ENCODE peak calls at places on chromosomes 4 and X, in six cellular contexts. One of them, this sample, is unnamed.

GRCh38 chr4:1045193-1045594 is 33.8 kb downstream of the FGFRL1 start:
- DNase-seq in fibroblast of villous mesenchyme: no peak
- DNase-seq in bronchial epithelial cell: no peak
- DNase-seq in GM19239: no peak
- DNase-seq in KBM-7: no peak
- DNase-seq in kidney tubule cell: no peak
- DNase-seq in this sample: peak

GRCh38 chr4:185039508-185040273 is 21.4 kb downstream of the HELT start:
- DNase-seq in fibroblast of villous mesenchyme: peak
- DNase-seq in bronchial epithelial cell: peak
- DNase-seq in GM19239: peak
- DNase-seq in KBM-7: peak
- DNase-seq in kidney tubule cell: peak
- DNase-seq in this sample: peak

GRCh38 chr4:2366252-2367192 is 51.9 kb downstream of the ZFYVE28 start:
- DNase-seq in fibroblast of villous mesenchyme: no peak
- DNase-seq in bronchial epithelial cell: no peak
- DNase-seq in GM19239: no peak
- DNase-seq in KBM-7: no peak
- DNase-seq in kidney tubule cell: no peak
- DNase-seq in this sample: no peak

GRCh38 chr4:48725414-48725813 is 54.7 kb downstream of the FRYL start:
- DNase-seq in fibroblast of villous mesenchyme: no peak
- DNase-seq in bronchial epithelial cell: no peak
- DNase-seq in GM19239: no peak
- DNase-seq in KBM-7: no peak
- DNase-seq in kidney tubule cell: no peak
- DNase-seq in this sample: no peak

GRCh38 chr4:75658881-75659280 is 14.3 kb downstream of the G3BP2 start:
- DNase-seq in fibroblast of villous mesenchyme: peak
- DNase-seq in bronchial epithelial cell: peak
- DNase-seq in GM19239: no peak
- DNase-seq in KBM-7: no peak
- DNase-seq in kidney tubule cell: peak
- DNase-seq in this sample: peak

GRCh38 chr4:83631066-83631465 is 95.2 kb downstream of the GPAT3 start:
- DNase-seq in fibroblast of villous mesenchyme: peak
- DNase-seq in bronchial epithelial cell: no peak
- DNase-seq in GM19239: no peak
- DNase-seq in KBM-7: no peak
- DNase-seq in kidney tubule cell: no peak
- DNase-seq in this sample: no peak

GRCh38 chr4:84879651-84880200 is 86.8 kb downstream of the WDFY3 start:
- DNase-seq in fibroblast of villous mesenchyme: no peak
- DNase-seq in bronchial epithelial cell: peak
- DNase-seq in GM19239: no peak
- DNase-seq in KBM-7: no peak
- DNase-seq in kidney tubule cell: peak
- DNase-seq in this sample: no peak

GRCh38 chrX:31845003-31845402 is 773.2 kb upstream of the FTHL17 start:
- DNase-seq in fibroblast of villous mesenchyme: no peak
- DNase-seq in bronchial epithelial cell: peak
- DNase-seq in GM19239: no peak
- DNase-seq in KBM-7: no peak
- DNase-seq in kidney tubule cell: peak
- DNase-seq in this sample: peak

GRCh38 chrX:153917814-153918213 is 8.2 kb downstream of the ARHGAP4 start:
- DNase-seq in fibroblast of villous mesenchyme: no peak
- DNase-seq in bronchial epithelial cell: peak
- DNase-seq in GM19239: no peak
- DNase-seq in KBM-7: no peak
- DNase-seq in kidney tubule cell: no peak
- DNase-seq in this sample: no peak

GRCh38 chr4:59339631-59340030 is 1860.5 kb upstream of the ADGRL3 start:
- DNase-seq in fibroblast of villous mesenchyme: no peak
- DNase-seq in bronchial epithelial cell: no peak
- DNase-seq in GM19239: no peak
- DNase-seq in KBM-7: no peak
- DNase-seq in kidney tubule cell: no peak
- DNase-seq in this sample: no peak

GRCh38 chr4:122783301-122784215 is 43.1 kb upstream of the FGF2 start:
- DNase-seq in fibroblast of villous mesenchyme: peak
- DNase-seq in bronchial epithelial cell: peak
- DNase-seq in GM19239: no peak
- DNase-seq in KBM-7: no peak
- DNase-seq in kidney tubule cell: peak
- DNase-seq in this sample: no peak

GRCh38 chr4:159552979-159553768 is 450.3 kb downstream of the RAPGEF2 start:
- DNase-seq in fibroblast of villous mesenchyme: no peak
- DNase-seq in bronchial epithelial cell: no peak
- DNase-seq in GM19239: no peak
- DNase-seq in KBM-7: no peak
- DNase-seq in kidney tubule cell: no peak
- DNase-seq in this sample: no peak

GRCh38 chr4:147831452-147832192 is 99.7 kb downstream of the ARHGAP10 start:
- DNase-seq in fibroblast of villous mesenchyme: peak
- DNase-seq in bronchial epithelial cell: peak
- DNase-seq in GM19239: no peak
- DNase-seq in KBM-7: peak
- DNase-seq in kidney tubule cell: peak
- DNase-seq in this sample: peak

GRCh38 chr4:2482693-2483092 is 13.8 kb downstream of the RNF4 start:
- DNase-seq in fibroblast of villous mesenchyme: peak
- DNase-seq in bronchial epithelial cell: no peak
- DNase-seq in GM19239: peak
- DNase-seq in KBM-7: no peak
- DNase-seq in kidney tubule cell: peak
- DNase-seq in this sample: no peak

GRCh38 chr4:2416564-2417195 is 1.8 kb downstream of the ZFYVE28 start:
- DNase-seq in fibroblast of villous mesenchyme: no peak
- DNase-seq in bronchial epithelial cell: no peak
- DNase-seq in GM19239: no peak
- DNase-seq in KBM-7: peak
- DNase-seq in kidney tubule cell: no peak
- DNase-seq in this sample: peak

GRCh38 chr4:163484906-163485305 is 9.6 kb upstream of the TMA16 start:
- DNase-seq in fibroblast of villous mesenchyme: peak
- DNase-seq in bronchial epithelial cell: peak
- DNase-seq in GM19239: no peak
- DNase-seq in KBM-7: peak
- DNase-seq in kidney tubule cell: peak
- DNase-seq in this sample: peak

GRCh38 chr4:5051210-5051691 is at the start of gene STK32B:
- DNase-seq in fibroblast of villous mesenchyme: peak
- DNase-seq in bronchial epithelial cell: peak
- DNase-seq in GM19239: no peak
- DNase-seq in KBM-7: peak
- DNase-seq in kidney tubule cell: peak
- DNase-seq in this sample: peak

GRCh38 chr4:17889692-17890091 is 78.9 kb downstream of the NCAPG start:
- DNase-seq in fibroblast of villous mesenchyme: no peak
- DNase-seq in bronchial epithelial cell: no peak
- DNase-seq in GM19239: no peak
- DNase-seq in KBM-7: no peak
- DNase-seq in kidney tubule cell: no peak
- DNase-seq in this sample: no peak

GRCh38 chrX:19772759-19773623 is 114.4 kb downstream of the SH3KBP1 start:
- DNase-seq in fibroblast of villous mesenchyme: peak
- DNase-seq in bronchial epithelial cell: no peak
- DNase-seq in GM19239: no peak
- DNase-seq in KBM-7: no peak
- DNase-seq in kidney tubule cell: peak
- DNase-seq in this sample: peak

GRCh38 chr4:121030711-121031110 is 41.6 kb downstream of the NDNF start:
- DNase-seq in fibroblast of villous mesenchyme: peak
- DNase-seq in bronchial epithelial cell: no peak
- DNase-seq in GM19239: no peak
- DNase-seq in KBM-7: no peak
- DNase-seq in kidney tubule cell: no peak
- DNase-seq in this sample: no peak

GRCh38 chr4:162682651-162683050 is 484.0 kb downstream of the NAF1 start:
- DNase-seq in fibroblast of villous mesenchyme: no peak
- DNase-seq in bronchial epithelial cell: peak
- DNase-seq in GM19239: no peak
- DNase-seq in KBM-7: no peak
- DNase-seq in kidney tubule cell: peak
- DNase-seq in this sample: peak

GRCh38 chrX:37745354-37745753 is 34.5 kb upstream of the CYBB start:
- DNase-seq in fibroblast of villous mesenchyme: peak
- DNase-seq in bronchial epithelial cell: peak
- DNase-seq in GM19239: no peak
- DNase-seq in KBM-7: peak
- DNase-seq in kidney tubule cell: peak
- DNase-seq in this sample: peak

GRCh38 chr4:67520141-67520540 is 25.2 kb downstream of the CENPC start:
- DNase-seq in fibroblast of villous mesenchyme: no peak
- DNase-seq in bronchial epithelial cell: no peak
- DNase-seq in GM19239: no peak
- DNase-seq in KBM-7: no peak
- DNase-seq in kidney tubule cell: no peak
- DNase-seq in this sample: no peak

GRCh38 chr4:31674313-31674947 is 954.3 kb downstream of the PCDH7 start:
- DNase-seq in fibroblast of villous mesenchyme: peak
- DNase-seq in bronchial epithelial cell: peak
- DNase-seq in GM19239: no peak
- DNase-seq in KBM-7: peak
- DNase-seq in kidney tubule cell: peak
- DNase-seq in this sample: peak

GRCh38 chrX:41333744-41333993 is 293 bp upstream of the DDX3X start:
- DNase-seq in fibroblast of villous mesenchyme: peak
- DNase-seq in bronchial epithelial cell: peak
- DNase-seq in GM19239: no peak
- DNase-seq in KBM-7: peak
- DNase-seq in kidney tubule cell: no peak
- DNase-seq in this sample: peak

GRCh38 chrX:10794203-10794630 is 173.8 kb upstream of the MID1 start:
- DNase-seq in fibroblast of villous mesenchyme: peak
- DNase-seq in bronchial epithelial cell: peak
- DNase-seq in GM19239: no peak
- DNase-seq in KBM-7: no peak
- DNase-seq in kidney tubule cell: peak
- DNase-seq in this sample: no peak

GRCh38 chr4:137755033-137755471 is 222.8 kb upstream of the PCDH18 start:
- DNase-seq in fibroblast of villous mesenchyme: peak
- DNase-seq in bronchial epithelial cell: peak
- DNase-seq in GM19239: no peak
- DNase-seq in KBM-7: no peak
- DNase-seq in kidney tubule cell: peak
- DNase-seq in this sample: no peak

GRCh38 chr4:74267998-74268606 is 40.2 kb upstream of the EPGN start:
- DNase-seq in fibroblast of villous mesenchyme: peak
- DNase-seq in bronchial epithelial cell: peak
- DNase-seq in GM19239: no peak
- DNase-seq in KBM-7: no peak
- DNase-seq in kidney tubule cell: peak
- DNase-seq in this sample: peak

GRCh38 chrX:100864967-100865366 is 9.2 kb downstream of the NOX1 start:
- DNase-seq in fibroblast of villous mesenchyme: peak
- DNase-seq in bronchial epithelial cell: peak
- DNase-seq in GM19239: no peak
- DNase-seq in KBM-7: no peak
- DNase-seq in kidney tubule cell: peak
- DNase-seq in this sample: peak

GRCh38 chr4:6542951-6543350 is 32.0 kb upstream of the MAN2B2 start:
- DNase-seq in fibroblast of villous mesenchyme: no peak
- DNase-seq in bronchial epithelial cell: no peak
- DNase-seq in GM19239: no peak
- DNase-seq in KBM-7: no peak
- DNase-seq in kidney tubule cell: no peak
- DNase-seq in this sample: no peak

GRCh38 chr4:87530868-87531267 is 1.7 kb upstream of the SPARCL1 start:
- DNase-seq in fibroblast of villous mesenchyme: peak
- DNase-seq in bronchial epithelial cell: peak
- DNase-seq in GM19239: no peak
- DNase-seq in KBM-7: no peak
- DNase-seq in kidney tubule cell: no peak
- DNase-seq in this sample: no peak

GRCh38 chr4:8772499-8773123 is 99.0 kb downstream of the HMX1 start:
- DNase-seq in fibroblast of villous mesenchyme: no peak
- DNase-seq in bronchial epithelial cell: no peak
- DNase-seq in GM19239: no peak
- DNase-seq in KBM-7: no peak
- DNase-seq in kidney tubule cell: no peak
- DNase-seq in this sample: no peak

GRCh38 chr4:171880136-171880535 is 66.9 kb downstream of the GALNTL6 start:
- DNase-seq in fibroblast of villous mesenchyme: peak
- DNase-seq in bronchial epithelial cell: peak
- DNase-seq in GM19239: no peak
- DNase-seq in KBM-7: no peak
- DNase-seq in kidney tubule cell: peak
- DNase-seq in this sample: no peak

GRCh38 chr4:26263165-26263564 is 57.6 kb upstream of the RBPJ start:
- DNase-seq in fibroblast of villous mesenchyme: no peak
- DNase-seq in bronchial epithelial cell: peak
- DNase-seq in GM19239: no peak
- DNase-seq in KBM-7: no peak
- DNase-seq in kidney tubule cell: no peak
- DNase-seq in this sample: peak

GRCh38 chrX:10534611-10535010 is 85.8 kb downstream of the MID1 start:
- DNase-seq in fibroblast of villous mesenchyme: no peak
- DNase-seq in bronchial epithelial cell: no peak
- DNase-seq in GM19239: no peak
- DNase-seq in KBM-7: no peak
- DNase-seq in kidney tubule cell: no peak
- DNase-seq in this sample: no peak

GRCh38 chrX:56788717-56789122 is 59.7 kb downstream of the NBDY start:
- DNase-seq in fibroblast of villous mesenchyme: no peak
- DNase-seq in bronchial epithelial cell: peak
- DNase-seq in GM19239: no peak
- DNase-seq in KBM-7: no peak
- DNase-seq in kidney tubule cell: peak
- DNase-seq in this sample: no peak

GRCh38 chrX:78922754-78923153 is 22.4 kb upstream of the P2RY10 start:
- DNase-seq in fibroblast of villous mesenchyme: no peak
- DNase-seq in bronchial epithelial cell: no peak
- DNase-seq in GM19239: no peak
- DNase-seq in KBM-7: no peak
- DNase-seq in kidney tubule cell: no peak
- DNase-seq in this sample: no peak

GRCh38 chr4:125517831-125518230 is 203.1 kb downstream of the FAT4 start:
- DNase-seq in fibroblast of villous mesenchyme: no peak
- DNase-seq in bronchial epithelial cell: no peak
- DNase-seq in GM19239: no peak
- DNase-seq in KBM-7: no peak
- DNase-seq in kidney tubule cell: no peak
- DNase-seq in this sample: no peak

GRCh38 chrX:38318196-38318595 is 9.1 kb downstream of the RPGR start:
- DNase-seq in fibroblast of villous mesenchyme: no peak
- DNase-seq in bronchial epithelial cell: no peak
- DNase-seq in GM19239: no peak
- DNase-seq in KBM-7: no peak
- DNase-seq in kidney tubule cell: no peak
- DNase-seq in this sample: no peak

This sample was measured in DMS53.